ENCODE peak calls at places on chromosomes 2 and 18, in eight cellular contexts. N is OCI-LY7; Q is cerebellum; D is stimulated activated CD8-positive, alpha-beta memory T cell treated with anti-CD3 and anti-CD28 coated beads, Interleukin-2, amount 100 ng/mL, for 48 hours; B is lower lobe of right lung; R is suprapubic skin; M is Calu3; A is choroid plexus epithelial cell. Y is an unnamed sample.

GRCh38 chr2:207768891-207769596 is 662 bp downstream of the FZD5 start:
- DNase-seq in D (peak; percentile 26), R (no peak), A (peak; percentile 20), Q (no peak), N (no peak), M (peak; percentile 43), B (peak; percentile 67), Y (no peak)

GRCh38 chr2:144288428-144288827 is 231.5 kb downstream of the ZEB2 start:
- DNase-seq in A (peak; percentile 10), R (no peak), Q (no peak), N (no peak), B (no peak), M (no peak), D (no peak), Y (peak; percentile 12)

GRCh38 chr2:207711750-207712487 is 479 bp downstream of the CCNYL1 start:
- DNase-seq in B (peak; percentile 67), M (peak; percentile 57), A (peak; percentile 42), Q (peak; percentile 34), N (peak; percentile 76), R (peak; percentile 81), D (peak; percentile 28), Y (no peak)

GRCh38 chr2:33444961-33445360 is 31.5 kb upstream of the RASGRP3 start:
- DNase-seq in M (no peak), R (no peak), D (no peak), B (no peak), N (no peak), Q (no peak), A (no peak), Y (no peak)

GRCh38 chr2:143948710-143949109 is 571.2 kb downstream of the ZEB2 start:
- DNase-seq in A (no peak), N (no peak), R (no peak), M (no peak), Q (no peak), B (no peak), D (no peak), Y (no peak)

GRCh38 chr2:14756981-14757657 is 124.6 kb downstream of the LRATD1 start:
- DNase-seq in R (no peak), N (no peak), B (no peak), D (no peak), M (peak; percentile 8), Q (no peak), A (peak; percentile 38), Y (peak; percentile 19)

GRCh38 chr18:22831441-22831904 is 101.7 kb upstream of the RBBP8 start:
- DNase-seq in Q (no peak), D (no peak), N (peak; percentile 10), M (no peak), B (no peak), A (peak; percentile 91), R (no peak), Y (no peak)

GRCh38 chr2:221774136-221774535 is 202.0 kb upstream of the EPHA4 start:
- DNase-seq in N (no peak), B (no peak), Q (no peak), A (no peak), D (no peak), M (no peak), R (no peak), Y (no peak)

GRCh38 chr18:10006261-10006903 is 92.6 kb downstream of the VAPA start:
- DNase-seq in Q (no peak), B (no peak), D (no peak), A (peak; percentile 50), N (peak; percentile 30), R (peak; percentile 52), M (no peak), Y (no peak)